ENCODE peak calls at places on chromosomes 11 and 22, in four cellular contexts. One of them, this sample, is unnamed.

GRCh38 chr11:97894978-97895377 is 1125.8 kb upstream of the CNTN5 start:
- DNase-seq in heart left ventricle: no peak
- DNase-seq in AG09309: no peak
- DNase-seq in fibroblast of lung: no peak
- DNase-seq in this sample: no peak

GRCh38 chr11:86629070-86629706 is 43.2 kb downstream of the ME3 start:
- DNase-seq in heart left ventricle: no peak
- DNase-seq in AG09309: peak
- DNase-seq in fibroblast of lung: peak
- DNase-seq in this sample: no peak

GRCh38 chr11:71185411-71185810 is 67.0 kb downstream of the SHANK2 start:
- DNase-seq in heart left ventricle: no peak
- DNase-seq in AG09309: no peak
- DNase-seq in fibroblast of lung: no peak
- DNase-seq in this sample: no peak

GRCh38 chr11:32511926-32512325 is 71.7 kb upstream of the EIF3M start:
- DNase-seq in heart left ventricle: no peak
- DNase-seq in AG09309: no peak
- DNase-seq in fibroblast of lung: no peak
- DNase-seq in this sample: no peak

GRCh38 chr11:911031-911889 is 650 bp upstream of the CHID1 start:
- DNase-seq in heart left ventricle: peak
- DNase-seq in AG09309: no peak
- DNase-seq in fibroblast of lung: peak
- DNase-seq in this sample: no peak

GRCh38 chr22:49368221-49368975 is 459.3 kb downstream of the BRD1 start:
- DNase-seq in heart left ventricle: no peak
- DNase-seq in AG09309: no peak
- DNase-seq in fibroblast of lung: no peak
- DNase-seq in this sample: no peak

GRCh38 chr11:7551571-7551970 is 37.8 kb downstream of the PPFIBP2 start:
- DNase-seq in heart left ventricle: no peak
- DNase-seq in AG09309: peak
- DNase-seq in fibroblast of lung: peak
- DNase-seq in this sample: no peak

GRCh38 chr11:119783466-119784400 is 54.7 kb upstream of the NECTIN1 start:
- DNase-seq in heart left ventricle: no peak
- DNase-seq in AG09309: no peak
- DNase-seq in fibroblast of lung: no peak
- DNase-seq in this sample: no peak

GRCh38 chr11:118524356-118524755 is 2.9 kb upstream of the TTC36 start:
- DNase-seq in heart left ventricle: no peak
- DNase-seq in AG09309: no peak
- DNase-seq in fibroblast of lung: no peak
- DNase-seq in this sample: no peak

GRCh38 chr22:46115388-46115678 is 35.0 kb upstream of the PPARA start:
- DNase-seq in heart left ventricle: no peak
- DNase-seq in AG09309: no peak
- DNase-seq in fibroblast of lung: no peak
- DNase-seq in this sample: no peak

GRCh38 chr22:46115755-46116490 is 34.4 kb upstream of the PPARA start:
- DNase-seq in heart left ventricle: no peak
- DNase-seq in AG09309: no peak
- DNase-seq in fibroblast of lung: no peak
- DNase-seq in this sample: no peak

GRCh38 chr22:46113910-46114517 is 36.3 kb upstream of the PPARA start:
- DNase-seq in heart left ventricle: no peak
- DNase-seq in AG09309: no peak
- DNase-seq in fibroblast of lung: no peak
- DNase-seq in this sample: no peak

GRCh38 chr22:46113110-46113909 is 37.0 kb upstream of the PPARA start:
- DNase-seq in heart left ventricle: no peak
- DNase-seq in AG09309: no peak
- DNase-seq in fibroblast of lung: no peak
- DNase-seq in this sample: no peak

GRCh38 chr22:46114518-46115387 is 35.6 kb upstream of the PPARA start:
- DNase-seq in heart left ventricle: no peak
- DNase-seq in AG09309: no peak
- DNase-seq in fibroblast of lung: no peak
- DNase-seq in this sample: no peak
- TF ChIP-seq CTCF in heart left ventricle: no peak
- TF ChIP-seq CTCF in AG09309: peak
- TF ChIP-seq CTCF in fibroblast of lung: no peak
- TF ChIP-seq CTCF in this sample: no peak

DNA sequence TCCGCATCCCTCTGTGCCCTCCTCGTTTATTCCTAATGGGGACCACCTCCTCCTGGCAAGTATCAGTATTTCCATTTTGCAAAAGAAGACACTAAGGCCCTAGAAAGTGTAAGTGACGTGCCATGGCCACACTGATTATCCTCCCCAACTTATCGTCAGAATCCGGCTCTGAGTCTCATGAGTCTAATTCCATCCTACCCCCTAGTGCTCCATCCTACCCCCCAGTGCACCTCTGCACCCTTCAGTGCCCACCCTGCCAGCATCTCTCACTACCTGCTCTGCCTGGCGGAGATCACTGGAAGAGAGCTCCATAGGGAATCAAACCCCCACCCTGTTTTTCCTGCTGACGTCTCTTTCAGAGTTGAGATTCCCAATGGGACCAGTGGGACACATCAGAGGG is 31.8 kb downstream of the PRDM11 start:
- DNase-seq in heart left ventricle: no peak
- DNase-seq in AG09309: no peak
- DNase-seq in fibroblast of lung: no peak
- DNase-seq in this sample: no peak
- TF ChIP-seq CTCF in heart left ventricle: no peak
- TF ChIP-seq CTCF in AG09309: no peak
- TF ChIP-seq CTCF in fibroblast of lung: no peak
- TF ChIP-seq CTCF in this sample: no peak

DNA sequence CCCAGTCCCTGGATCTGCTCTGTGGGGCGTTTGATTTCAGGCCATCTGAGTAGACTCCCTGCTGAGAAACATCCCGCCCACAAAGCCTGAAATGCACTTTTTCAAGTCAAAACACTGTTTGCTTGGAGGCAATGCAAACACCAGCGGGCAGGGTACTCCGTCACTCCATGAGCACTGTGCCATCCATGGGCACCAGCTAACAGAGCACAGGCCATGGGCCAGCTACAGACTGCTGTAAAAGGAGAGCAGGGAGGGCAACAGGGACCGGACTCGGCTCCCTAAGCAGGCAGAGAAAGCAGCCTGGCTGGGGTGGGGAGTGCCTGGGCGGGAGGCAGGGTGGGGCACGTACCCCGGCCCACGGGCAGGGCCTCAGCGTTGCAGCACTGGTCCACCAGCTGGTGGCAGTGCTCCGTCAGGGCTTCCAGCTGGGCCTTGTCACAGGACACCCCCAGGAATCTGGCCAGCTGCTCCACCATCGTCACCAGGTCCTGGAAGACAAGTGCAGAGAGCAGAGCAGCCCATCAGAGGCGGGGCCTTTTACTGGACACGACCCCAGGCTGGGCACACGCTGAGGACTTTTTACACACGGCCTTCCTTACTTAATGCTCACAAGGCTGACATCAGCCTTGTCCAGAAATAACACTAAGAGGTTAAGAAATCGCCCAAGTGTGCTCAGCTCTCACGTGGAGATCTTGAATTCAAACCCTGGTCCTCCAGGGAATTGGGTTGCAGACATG is 16.8 kb upstream of the EFCAB6 start:
- DNase-seq in heart left ventricle: peak
- DNase-seq in AG09309: no peak
- DNase-seq in fibroblast of lung: peak
- DNase-seq in this sample: no peak
- TF ChIP-seq CTCF in heart left ventricle: peak
- TF ChIP-seq CTCF in AG09309: peak
- TF ChIP-seq CTCF in fibroblast of lung: peak
- TF ChIP-seq CTCF in this sample: no peak

DNA sequence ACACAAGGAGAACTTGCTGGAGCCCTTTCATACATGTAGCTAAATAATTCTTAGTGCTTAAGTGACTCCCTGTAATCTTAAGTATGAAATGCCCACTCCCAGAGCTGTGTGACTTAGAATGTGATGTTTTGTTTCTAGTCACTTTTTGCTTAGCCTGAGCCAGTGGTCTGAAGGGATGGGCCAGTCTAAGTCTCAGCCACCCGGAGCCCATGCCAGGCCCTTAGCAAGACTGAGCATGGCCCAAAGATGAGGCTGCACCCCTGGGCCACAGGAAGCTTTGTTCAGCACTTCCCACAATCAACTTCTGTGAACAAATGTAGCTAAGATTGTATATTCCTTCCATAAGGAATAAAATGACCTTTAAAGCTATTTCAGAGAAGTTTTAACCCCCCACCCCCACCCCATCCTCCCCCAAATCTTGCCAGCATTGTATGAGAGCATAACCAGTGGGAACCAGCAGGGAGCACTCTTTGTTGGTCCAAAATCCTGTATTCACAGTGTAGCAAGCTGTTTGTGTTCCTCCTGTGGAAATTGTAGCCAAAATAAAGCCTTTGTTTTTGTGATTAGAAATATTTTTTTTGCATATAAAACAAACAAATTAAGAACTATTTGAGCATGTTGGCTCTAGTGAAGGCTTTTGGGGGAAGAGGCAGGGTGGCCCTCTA is 73.8 kb upstream of the GAL start:
- DNase-seq in heart left ventricle: no peak
- DNase-seq in AG09309: no peak
- DNase-seq in fibroblast of lung: peak
- DNase-seq in this sample: no peak
- TF ChIP-seq CTCF in heart left ventricle: peak
- TF ChIP-seq CTCF in AG09309: peak
- TF ChIP-seq CTCF in fibroblast of lung: peak
- TF ChIP-seq CTCF in this sample: peak

DNA sequence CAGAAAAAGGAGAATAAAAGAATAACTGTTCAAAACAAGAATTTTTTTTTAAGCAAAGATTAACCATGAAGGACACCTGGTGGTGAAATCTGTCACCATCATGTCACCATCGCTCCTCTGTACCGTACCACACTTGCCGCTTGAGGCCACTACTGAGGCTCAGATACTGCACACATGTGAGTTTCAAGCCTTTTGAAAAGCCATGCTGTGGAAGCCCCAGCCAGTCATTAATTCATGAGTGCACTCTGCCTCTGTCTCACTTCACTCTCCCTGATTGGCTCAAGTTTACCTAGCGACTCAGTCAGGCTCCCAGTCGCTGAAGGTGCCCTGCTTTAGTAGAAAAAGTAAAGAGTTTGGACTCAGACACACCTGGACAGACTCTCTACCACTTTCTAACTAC is 6.6 kb upstream of the MS4A12 start:
- DNase-seq in heart left ventricle: no peak
- DNase-seq in AG09309: no peak
- DNase-seq in fibroblast of lung: no peak
- DNase-seq in this sample: no peak
- TF ChIP-seq CTCF in heart left ventricle: no peak
- TF ChIP-seq CTCF in AG09309: no peak
- TF ChIP-seq CTCF in fibroblast of lung: no peak
- TF ChIP-seq CTCF in this sample: no peak

GRCh38 chr11:117238221-117238620 is 5.8 kb downstream of the RNF214 start:
- DNase-seq in heart left ventricle: no peak
- DNase-seq in AG09309: no peak
- DNase-seq in fibroblast of lung: no peak
- DNase-seq in this sample: no peak

DNA sequence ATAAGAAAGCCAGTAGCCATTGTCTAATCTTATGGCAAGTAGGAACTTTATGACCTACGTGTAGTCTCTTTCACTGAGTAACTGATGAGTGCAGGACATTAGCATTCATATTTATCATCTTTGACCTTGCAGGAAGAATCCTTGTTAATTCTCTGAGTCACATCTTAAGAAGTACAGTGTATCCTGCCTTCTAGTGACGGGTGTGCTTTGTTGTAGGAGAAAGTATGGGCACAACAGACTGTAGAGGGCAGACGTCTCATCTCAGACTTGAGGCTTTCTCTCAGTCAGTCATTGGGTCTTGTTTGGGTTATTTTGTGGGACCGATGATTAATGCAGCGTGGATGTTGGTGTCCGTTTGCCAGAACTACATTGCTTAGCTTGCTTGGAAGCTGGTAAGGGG is 6.8 kb downstream of the RNF214 start:
- DNase-seq in heart left ventricle: no peak
- DNase-seq in AG09309: peak
- DNase-seq in fibroblast of lung: peak
- DNase-seq in this sample: peak
- TF ChIP-seq CTCF in heart left ventricle: no peak
- TF ChIP-seq CTCF in AG09309: peak
- TF ChIP-seq CTCF in fibroblast of lung: peak
- TF ChIP-seq CTCF in this sample: peak

GRCh38 chr11:69704508-69705245 is 855 bp upstream of the FGF19 start:
- DNase-seq in heart left ventricle: no peak
- DNase-seq in AG09309: no peak
- DNase-seq in fibroblast of lung: no peak
- DNase-seq in this sample: no peak
- TF ChIP-seq CTCF in heart left ventricle: peak
- TF ChIP-seq CTCF in AG09309: peak
- TF ChIP-seq CTCF in fibroblast of lung: peak
- TF ChIP-seq CTCF in this sample: peak

GRCh38 chr22:29331213-29331612 is 15.7 kb upstream of the RASL10A start:
- DNase-seq in heart left ventricle: no peak
- DNase-seq in AG09309: no peak
- DNase-seq in fibroblast of lung: no peak
- DNase-seq in this sample: no peak
- TF ChIP-seq CTCF in heart left ventricle: no peak
- TF ChIP-seq CTCF in AG09309: no peak
- TF ChIP-seq CTCF in fibroblast of lung: no peak
- TF ChIP-seq CTCF in this sample: no peak

GRCh38 chr11:109644158-109644557 is 222.2 kb downstream of the C11orf87 start:
- DNase-seq in heart left ventricle: no peak
- DNase-seq in AG09309: no peak
- DNase-seq in fibroblast of lung: no peak
- DNase-seq in this sample: peak
- TF ChIP-seq CTCF in heart left ventricle: no peak
- TF ChIP-seq CTCF in AG09309: no peak
- TF ChIP-seq CTCF in fibroblast of lung: no peak
- TF ChIP-seq CTCF in this sample: no peak

This sample was measured in astrocyte of the cerebellum.